ENCODE peak calls at places on chromosomes 5 and 9, in five cellular contexts. One of them, this sample, is unnamed.

GRCh38 chr5:140710899-140711552 is 10.8 kb downstream of the ZMAT2 start:
- DNase-seq in stimulated activated CD4-positive, alpha-beta T cell treated with anti-CD3 and anti-CD28 coated beads, Interleukin-15, amount 100 ng/mL, for 1 hour: peak
- DNase-seq in foreskin fibroblast: peak
- DNase-seq in T-helper 2 cell: peak
- DNase-seq in CD8-positive, alpha-beta T cell: peak
- DNase-seq in this sample: peak

GRCh38 chr5:82338731-82339130 is 60.6 kb upstream of the RPS23 start:
- DNase-seq in stimulated activated CD4-positive, alpha-beta T cell treated with anti-CD3 and anti-CD28 coated beads, Interleukin-15, amount 100 ng/mL, for 1 hour: no peak
- DNase-seq in foreskin fibroblast: no peak
- DNase-seq in T-helper 2 cell: no peak
- DNase-seq in CD8-positive, alpha-beta T cell: no peak
- DNase-seq in this sample: no peak

GRCh38 chr5:179387151-179388110 is 42.2 kb upstream of the ADAMTS2 start:
- DNase-seq in stimulated activated CD4-positive, alpha-beta T cell treated with anti-CD3 and anti-CD28 coated beads, Interleukin-15, amount 100 ng/mL, for 1 hour: no peak
- DNase-seq in foreskin fibroblast: no peak
- DNase-seq in T-helper 2 cell: no peak
- DNase-seq in CD8-positive, alpha-beta T cell: no peak
- DNase-seq in this sample: no peak

GRCh38 chr5:107796797-107797196 is 126.1 kb upstream of the EFNA5 start:
- DNase-seq in stimulated activated CD4-positive, alpha-beta T cell treated with anti-CD3 and anti-CD28 coated beads, Interleukin-15, amount 100 ng/mL, for 1 hour: no peak
- DNase-seq in foreskin fibroblast: peak
- DNase-seq in T-helper 2 cell: no peak
- DNase-seq in CD8-positive, alpha-beta T cell: no peak
- DNase-seq in this sample: no peak

GRCh38 chr5:145908206-145908945 is 28.0 kb upstream of the SH3RF2 start:
- DNase-seq in stimulated activated CD4-positive, alpha-beta T cell treated with anti-CD3 and anti-CD28 coated beads, Interleukin-15, amount 100 ng/mL, for 1 hour: no peak
- DNase-seq in foreskin fibroblast: no peak
- DNase-seq in T-helper 2 cell: no peak
- DNase-seq in CD8-positive, alpha-beta T cell: no peak
- DNase-seq in this sample: no peak

GRCh38 chr9:94613003-94613402 is 19.4 kb upstream of the FBP2 start:
- DNase-seq in stimulated activated CD4-positive, alpha-beta T cell treated with anti-CD3 and anti-CD28 coated beads, Interleukin-15, amount 100 ng/mL, for 1 hour: no peak
- DNase-seq in foreskin fibroblast: no peak
- DNase-seq in T-helper 2 cell: no peak
- DNase-seq in CD8-positive, alpha-beta T cell: no peak
- DNase-seq in this sample: no peak

GRCh38 chr9:137007060-137007815 is 10.9 kb upstream of the CLIC3 start:
- DNase-seq in stimulated activated CD4-positive, alpha-beta T cell treated with anti-CD3 and anti-CD28 coated beads, Interleukin-15, amount 100 ng/mL, for 1 hour: no peak
- DNase-seq in foreskin fibroblast: no peak
- DNase-seq in T-helper 2 cell: no peak
- DNase-seq in CD8-positive, alpha-beta T cell: no peak
- DNase-seq in this sample: peak

GRCh38 chr5:131303537-131303936 is 39.7 kb downstream of the CDC42SE2 start:
- DNase-seq in stimulated activated CD4-positive, alpha-beta T cell treated with anti-CD3 and anti-CD28 coated beads, Interleukin-15, amount 100 ng/mL, for 1 hour: no peak
- DNase-seq in foreskin fibroblast: peak
- DNase-seq in T-helper 2 cell: no peak
- DNase-seq in CD8-positive, alpha-beta T cell: no peak
- DNase-seq in this sample: no peak

GRCh38 chr9:10921671-10922070 is 308.9 kb upstream of the PTPRD start:
- DNase-seq in stimulated activated CD4-positive, alpha-beta T cell treated with anti-CD3 and anti-CD28 coated beads, Interleukin-15, amount 100 ng/mL, for 1 hour: no peak
- DNase-seq in foreskin fibroblast: no peak
- DNase-seq in T-helper 2 cell: no peak
- DNase-seq in CD8-positive, alpha-beta T cell: no peak
- DNase-seq in this sample: no peak

GRCh38 chr5:116554764-116555163 is 19.9 kb downstream of the SEMA6A start:
- DNase-seq in stimulated activated CD4-positive, alpha-beta T cell treated with anti-CD3 and anti-CD28 coated beads, Interleukin-15, amount 100 ng/mL, for 1 hour: no peak
- DNase-seq in foreskin fibroblast: no peak
- DNase-seq in T-helper 2 cell: no peak
- DNase-seq in CD8-positive, alpha-beta T cell: no peak
- DNase-seq in this sample: peak

GRCh38 chr9:75996726-75997125 is 106.3 kb downstream of the PCSK5 start:
- DNase-seq in stimulated activated CD4-positive, alpha-beta T cell treated with anti-CD3 and anti-CD28 coated beads, Interleukin-15, amount 100 ng/mL, for 1 hour: no peak
- DNase-seq in foreskin fibroblast: no peak
- DNase-seq in T-helper 2 cell: no peak
- DNase-seq in CD8-positive, alpha-beta T cell: no peak
- DNase-seq in this sample: no peak

GRCh38 chr9:128118472-128118857 is 9.1 kb downstream of the PTGES2 start:
- DNase-seq in stimulated activated CD4-positive, alpha-beta T cell treated with anti-CD3 and anti-CD28 coated beads, Interleukin-15, amount 100 ng/mL, for 1 hour: no peak
- DNase-seq in foreskin fibroblast: no peak
- DNase-seq in T-helper 2 cell: no peak
- DNase-seq in CD8-positive, alpha-beta T cell: no peak
- DNase-seq in this sample: no peak

GRCh38 chr5:80809451-80809850 is 150.7 kb upstream of the RASGRF2 start:
- DNase-seq in stimulated activated CD4-positive, alpha-beta T cell treated with anti-CD3 and anti-CD28 coated beads, Interleukin-15, amount 100 ng/mL, for 1 hour: no peak
- DNase-seq in foreskin fibroblast: no peak
- DNase-seq in T-helper 2 cell: no peak
- DNase-seq in CD8-positive, alpha-beta T cell: no peak
- DNase-seq in this sample: no peak

GRCh38 chr5:110769282-110769681 is 30.5 kb downstream of the SLC25A46 start:
- DNase-seq in stimulated activated CD4-positive, alpha-beta T cell treated with anti-CD3 and anti-CD28 coated beads, Interleukin-15, amount 100 ng/mL, for 1 hour: no peak
- DNase-seq in foreskin fibroblast: peak
- DNase-seq in T-helper 2 cell: no peak
- DNase-seq in CD8-positive, alpha-beta T cell: no peak
- DNase-seq in this sample: no peak

GRCh38 chr5:133295520-133295919 is 243.7 kb downstream of the HSPA4 start:
- DNase-seq in stimulated activated CD4-positive, alpha-beta T cell treated with anti-CD3 and anti-CD28 coated beads, Interleukin-15, amount 100 ng/mL, for 1 hour: no peak
- DNase-seq in foreskin fibroblast: no peak
- DNase-seq in T-helper 2 cell: no peak
- DNase-seq in CD8-positive, alpha-beta T cell: no peak
- DNase-seq in this sample: no peak

GRCh38 chr5:3030511-3031165 is 279.2 kb upstream of the IRX2 start:
- DNase-seq in stimulated activated CD4-positive, alpha-beta T cell treated with anti-CD3 and anti-CD28 coated beads, Interleukin-15, amount 100 ng/mL, for 1 hour: no peak
- DNase-seq in foreskin fibroblast: no peak
- DNase-seq in T-helper 2 cell: no peak
- DNase-seq in CD8-positive, alpha-beta T cell: no peak
- DNase-seq in this sample: no peak

GRCh38 chr5:162485666-162486292 is 418.2 kb downstream of the GABRG2 start:
- DNase-seq in stimulated activated CD4-positive, alpha-beta T cell treated with anti-CD3 and anti-CD28 coated beads, Interleukin-15, amount 100 ng/mL, for 1 hour: no peak
- DNase-seq in foreskin fibroblast: no peak
- DNase-seq in T-helper 2 cell: no peak
- DNase-seq in CD8-positive, alpha-beta T cell: no peak
- DNase-seq in this sample: no peak

GRCh38 chr9:20989923-20990341 is 41.5 kb downstream of the HACD4 start:
- DNase-seq in stimulated activated CD4-positive, alpha-beta T cell treated with anti-CD3 and anti-CD28 coated beads, Interleukin-15, amount 100 ng/mL, for 1 hour: no peak
- DNase-seq in foreskin fibroblast: no peak
- DNase-seq in T-helper 2 cell: no peak
- DNase-seq in CD8-positive, alpha-beta T cell: no peak
- DNase-seq in this sample: no peak

GRCh38 chr9:115764649-115765048 is 388.9 kb upstream of the PAPPA start:
- DNase-seq in stimulated activated CD4-positive, alpha-beta T cell treated with anti-CD3 and anti-CD28 coated beads, Interleukin-15, amount 100 ng/mL, for 1 hour: no peak
- DNase-seq in foreskin fibroblast: no peak
- DNase-seq in T-helper 2 cell: no peak
- DNase-seq in CD8-positive, alpha-beta T cell: no peak
- DNase-seq in this sample: no peak

GRCh38 chr5:101532430-101532829 is 629.3 kb upstream of the ST8SIA4 start:
- DNase-seq in stimulated activated CD4-positive, alpha-beta T cell treated with anti-CD3 and anti-CD28 coated beads, Interleukin-15, amount 100 ng/mL, for 1 hour: no peak
- DNase-seq in foreskin fibroblast: no peak
- DNase-seq in T-helper 2 cell: no peak
- DNase-seq in CD8-positive, alpha-beta T cell: no peak
- DNase-seq in this sample: no peak

GRCh38 chr5:41707853-41708603 is 162.2 kb downstream of the OXCT1 start:
- DNase-seq in stimulated activated CD4-positive, alpha-beta T cell treated with anti-CD3 and anti-CD28 coated beads, Interleukin-15, amount 100 ng/mL, for 1 hour: no peak
- DNase-seq in foreskin fibroblast: peak
- DNase-seq in T-helper 2 cell: peak
- DNase-seq in CD8-positive, alpha-beta T cell: no peak
- DNase-seq in this sample: no peak

GRCh38 chr5:178793156-178793555 is 62.7 kb upstream of the ZNF354A start:
- DNase-seq in stimulated activated CD4-positive, alpha-beta T cell treated with anti-CD3 and anti-CD28 coated beads, Interleukin-15, amount 100 ng/mL, for 1 hour: no peak
- DNase-seq in foreskin fibroblast: no peak
- DNase-seq in T-helper 2 cell: no peak
- DNase-seq in CD8-positive, alpha-beta T cell: no peak
- DNase-seq in this sample: no peak

GRCh38 chr5:112649882-112650281 is 87.8 kb upstream of the APC start:
- DNase-seq in stimulated activated CD4-positive, alpha-beta T cell treated with anti-CD3 and anti-CD28 coated beads, Interleukin-15, amount 100 ng/mL, for 1 hour: no peak
- DNase-seq in foreskin fibroblast: no peak
- DNase-seq in T-helper 2 cell: no peak
- DNase-seq in CD8-positive, alpha-beta T cell: no peak
- DNase-seq in this sample: no peak

GRCh38 chr5:60339691-60340191 is 360.2 kb downstream of the DEPDC1B start:
- DNase-seq in stimulated activated CD4-positive, alpha-beta T cell treated with anti-CD3 and anti-CD28 coated beads, Interleukin-15, amount 100 ng/mL, for 1 hour: no peak
- DNase-seq in foreskin fibroblast: no peak
- DNase-seq in T-helper 2 cell: no peak
- DNase-seq in CD8-positive, alpha-beta T cell: no peak
- DNase-seq in this sample: no peak

GRCh38 chr9:106066937-106067545 is 372.7 kb downstream of the TMEM38B start:
- DNase-seq in stimulated activated CD4-positive, alpha-beta T cell treated with anti-CD3 and anti-CD28 coated beads, Interleukin-15, amount 100 ng/mL, for 1 hour: no peak
- DNase-seq in foreskin fibroblast: no peak
- DNase-seq in T-helper 2 cell: no peak
- DNase-seq in CD8-positive, alpha-beta T cell: no peak
- DNase-seq in this sample: no peak

GRCh38 chr5:180137401-180138213 is 66.0 kb upstream of the RNF130 start:
- DNase-seq in stimulated activated CD4-positive, alpha-beta T cell treated with anti-CD3 and anti-CD28 coated beads, Interleukin-15, amount 100 ng/mL, for 1 hour: no peak
- DNase-seq in foreskin fibroblast: no peak
- DNase-seq in T-helper 2 cell: no peak
- DNase-seq in CD8-positive, alpha-beta T cell: no peak
- DNase-seq in this sample: no peak

GRCh38 chr5:88743231-88743879 is 139.6 kb downstream of the MEF2C start:
- DNase-seq in stimulated activated CD4-positive, alpha-beta T cell treated with anti-CD3 and anti-CD28 coated beads, Interleukin-15, amount 100 ng/mL, for 1 hour: no peak
- DNase-seq in foreskin fibroblast: no peak
- DNase-seq in T-helper 2 cell: no peak
- DNase-seq in CD8-positive, alpha-beta T cell: no peak
- DNase-seq in this sample: no peak

GRCh38 chr9:129697111-129697955 is 31.9 kb downstream of the PRRX2 start:
- DNase-seq in stimulated activated CD4-positive, alpha-beta T cell treated with anti-CD3 and anti-CD28 coated beads, Interleukin-15, amount 100 ng/mL, for 1 hour: peak
- DNase-seq in foreskin fibroblast: peak
- DNase-seq in T-helper 2 cell: peak
- DNase-seq in CD8-positive, alpha-beta T cell: no peak
- DNase-seq in this sample: no peak

GRCh38 chr9:86434039-86434726 is 80.0 kb upstream of the TUT7 start:
- DNase-seq in stimulated activated CD4-positive, alpha-beta T cell treated with anti-CD3 and anti-CD28 coated beads, Interleukin-15, amount 100 ng/mL, for 1 hour: no peak
- DNase-seq in foreskin fibroblast: peak
- DNase-seq in T-helper 2 cell: peak
- DNase-seq in CD8-positive, alpha-beta T cell: no peak
- DNase-seq in this sample: peak

GRCh38 chr5:4079881-4080280 is 484.2 kb downstream of the IRX1 start:
- DNase-seq in stimulated activated CD4-positive, alpha-beta T cell treated with anti-CD3 and anti-CD28 coated beads, Interleukin-15, amount 100 ng/mL, for 1 hour: no peak
- DNase-seq in foreskin fibroblast: no peak
- DNase-seq in T-helper 2 cell: no peak
- DNase-seq in CD8-positive, alpha-beta T cell: no peak
- DNase-seq in this sample: no peak

GRCh38 chr5:24232929-24233328 is 411.8 kb downstream of the CDH10 start:
- DNase-seq in stimulated activated CD4-positive, alpha-beta T cell treated with anti-CD3 and anti-CD28 coated beads, Interleukin-15, amount 100 ng/mL, for 1 hour: no peak
- DNase-seq in foreskin fibroblast: no peak
- DNase-seq in T-helper 2 cell: no peak
- DNase-seq in CD8-positive, alpha-beta T cell: no peak
- DNase-seq in this sample: no peak

GRCh38 chr5:171832775-171833174 is 47.2 kb downstream of the SMIM23 start:
- DNase-seq in stimulated activated CD4-positive, alpha-beta T cell treated with anti-CD3 and anti-CD28 coated beads, Interleukin-15, amount 100 ng/mL, for 1 hour: no peak
- DNase-seq in foreskin fibroblast: no peak
- DNase-seq in T-helper 2 cell: no peak
- DNase-seq in CD8-positive, alpha-beta T cell: no peak
- DNase-seq in this sample: no peak

GRCh38 chr9:79512251-79512650 is 59.5 kb upstream of the TLE4 start:
- DNase-seq in stimulated activated CD4-positive, alpha-beta T cell treated with anti-CD3 and anti-CD28 coated beads, Interleukin-15, amount 100 ng/mL, for 1 hour: no peak
- DNase-seq in foreskin fibroblast: no peak
- DNase-seq in T-helper 2 cell: no peak
- DNase-seq in CD8-positive, alpha-beta T cell: no peak
- DNase-seq in this sample: no peak

GRCh38 chr9:135551456-135551855 is 5.5 kb downstream of the OBP2A start:
- DNase-seq in stimulated activated CD4-positive, alpha-beta T cell treated with anti-CD3 and anti-CD28 coated beads, Interleukin-15, amount 100 ng/mL, for 1 hour: no peak
- DNase-seq in foreskin fibroblast: no peak
- DNase-seq in T-helper 2 cell: no peak
- DNase-seq in CD8-positive, alpha-beta T cell: no peak
- DNase-seq in this sample: no peak

GRCh38 chr9:86948153-86948929 is 1.0 kb upstream of the GAS1 start:
- DNase-seq in stimulated activated CD4-positive, alpha-beta T cell treated with anti-CD3 and anti-CD28 coated beads, Interleukin-15, amount 100 ng/mL, for 1 hour: peak
- DNase-seq in foreskin fibroblast: peak
- DNase-seq in T-helper 2 cell: peak
- DNase-seq in CD8-positive, alpha-beta T cell: peak
- DNase-seq in this sample: peak

This sample was measured in DMS 273 treated with DMSO at 0.1 percent for 48 hours.